ENCODE peak calls at places on chromosomes 3 and 15, in five cellular contexts. I is neural progenitor cell, R is lower lobe of right lung, B is brain microvascular endothelial cell, J is WTC11. Z is an unnamed sample.

GRCh38 chr3:86984271-86984670 is 6.7 kb downstream of the VGLL3 start:
- DNase-seq in I (no peak), R (no peak), B (no peak), J (no peak), Z (no peak)

GRCh38 chr3:129504471-129505100 is 23.9 kb upstream of the RHO start:
- DNase-seq in I (no peak), R (no peak), B (no peak), J (no peak), Z (no peak)

GRCh38 chr15:64490598-64491259 is 30.4 kb downstream of the ZNF609 start:
- DNase-seq in I (no peak), R (no peak), B (no peak), J (no peak), Z (no peak)

GRCh38 chr3:99286266-99286845 is 352.0 kb upstream of the COL8A1 start:
- DNase-seq in I (no peak), R (no peak), B (no peak), J (no peak), Z (no peak)

GRCh38 chr3:37711721-37712120 is 150.0 kb upstream of the CTDSPL start:
- DNase-seq in I (no peak), R (no peak), B (no peak), J (no peak), Z (no peak)

GRCh38 chr3:121916189-121916588 is 22.0 kb downstream of the SLC15A2 start:
- DNase-seq in I (no peak), R (no peak), B (no peak), J (no peak), Z (no peak)

GRCh38 chr3:188534633-188535032 is 380.7 kb downstream of the LPP start:
- DNase-seq in I (no peak), R (no peak), B (no peak), J (no peak), Z (no peak)

GRCh38 chr3:12638105-12638504 is 25.8 kb downstream of the RAF1 start:
- DNase-seq in I (no peak), R (no peak), B (no peak), J (no peak), Z (no peak)

GRCh38 chr15:80404057-80404718 is at the start of gene ARNT2:
- DNase-seq in I (peak; percentile 84), R (peak; percentile 49), B (no peak), J (peak; percentile 61), Z (no peak)

GRCh38 chr3:101638262-101638745 is 38.6 kb downstream of the ZBTB11 start:
- DNase-seq in I (peak; percentile 45), R (no peak), B (no peak), J (peak; percentile 22), Z (no peak)

GRCh38 chr3:140341213-140341612 is 336.7 kb upstream of the TRIM42 start:
- DNase-seq in I (no peak), R (no peak), B (no peak), J (peak; percentile 17), Z (no peak)

GRCh38 chr3:192825657-192826200 is 91.9 kb downstream of the MB21D2 start:
- DNase-seq in I (no peak), R (peak; percentile 61), B (no peak), J (no peak), Z (no peak)

GRCh38 chr15:90837052-90837621 is 31.3 kb upstream of the FURIN start:
- DNase-seq in I (no peak), R (no peak), B (no peak), J (no peak), Z (no peak)

GRCh38 chr3:177491301-177492031 is 294.2 kb upstream of the TBL1XR1 start:
- DNase-seq in I (no peak), R (no peak), B (no peak), J (no peak), Z (no peak)

GRCh38 chr3:136149569-136150136 is 46.5 kb downstream of the MSL2 start:
- DNase-seq in I (no peak), R (no peak), B (peak; percentile 16), J (no peak), Z (no peak)

GRCh38 chr15:96792216-96792615 is 461.7 kb downstream of the NR2F2 start:
- DNase-seq in I (no peak), R (no peak), B (no peak), J (no peak), Z (no peak)

GRCh38 chr3:195868336-195868865 is 40.0 kb downstream of the TNK2 start:
- DNase-seq in I (no peak), R (no peak), B (no peak), J (no peak), Z (no peak)

GRCh38 chr15:81160312-81161214 is 26.5 kb downstream of the CFAP161 start:
- DNase-seq in I (no peak), R (no peak), B (peak; percentile 67), J (no peak), Z (peak; percentile 50)

GRCh38 chr3:55608266-55608937 is 121.3 kb upstream of the WNT5A start:
- DNase-seq in I (no peak), R (no peak), B (no peak), J (no peak), Z (no peak)

GRCh38 chr15:44298878-44299277 is 10.4 kb downstream of the GOLM2 start:
- DNase-seq in I (peak; percentile 16), R (no peak), B (no peak), J (peak; percentile 52), Z (no peak)

GRCh38 chr3:172256101-172256687 is 192.1 kb downstream of the GHSR start:
- DNase-seq in I (no peak), R (no peak), B (no peak), J (no peak), Z (no peak)

GRCh38 chr15:52337198-52337853 is 41.7 kb upstream of the MYO5C start:
- DNase-seq in I (no peak), R (no peak), B (peak; percentile 52), J (no peak), Z (no peak)

GRCh38 chr15:56241374-56242085 is 2.1 kb downstream of the RFX7 start:
- DNase-seq in I (no peak), R (no peak), B (no peak), J (no peak), Z (no peak)

GRCh38 chr3:100402150-100402706 is 889 bp downstream of the LNP1 start:
- DNase-seq in I (no peak), R (no peak), B (no peak), J (no peak), Z (no peak)

GRCh38 chr3:134754768-134755559 is 40.1 kb upstream of the EPHB1 start:
- DNase-seq in I (peak; percentile 65), R (no peak), B (peak; percentile 47), J (peak; percentile 85), Z (no peak)

GRCh38 chr3:21256932-21257331 is 494.1 kb downstream of the ZNF385D start:
- DNase-seq in I (no peak), R (no peak), B (no peak), J (no peak), Z (no peak)

GRCh38 chr3:129892857-129893615 is 475 bp downstream of the TMCC1 start:
- DNase-seq in I (peak; percentile 89), R (peak; percentile 80), B (no peak), J (peak; percentile 70), Z (no peak)

GRCh38 chr15:77083381-77084160 is 12.7 kb upstream of the TSPAN3 start:
- DNase-seq in I (peak; percentile 84), R (peak; percentile 90), B (peak; percentile 23), J (peak; percentile 75), Z (no peak)

GRCh38 chr3:142902356-142902755 is 13.5 kb upstream of the PCOLCE2 start:
- DNase-seq in I (no peak), R (no peak), B (no peak), J (no peak), Z (no peak)

GRCh38 chr15:91268510-91268909 is 168.5 kb downstream of the SV2B start:
- DNase-seq in I (peak; percentile 30), R (no peak), B (no peak), J (peak; percentile 64), Z (no peak)

GRCh38 chr3:189270248-189270832 is 98.6 kb downstream of the TPRG1 start:
- DNase-seq in I (peak; percentile 74), R (peak; percentile 61), B (peak; percentile 80), J (peak; percentile 66), Z (peak; percentile 67)

GRCh38 chr15:88476635-88477038 is 9.1 kb downstream of the MRPS11 start:
- DNase-seq in I (peak; percentile 68), R (no peak), B (peak; percentile 20), J (peak; percentile 38), Z (no peak)

GRCh38 chr3:100002599-100003350 is 111.5 kb downstream of the FILIP1L start:
- DNase-seq in I (no peak), R (no peak), B (peak; percentile 86), J (no peak), Z (peak; percentile 91)

GRCh38 chr15:73530649-73531048 is 87.7 kb downstream of the REC114 start:
- DNase-seq in I (no peak), R (no peak), B (no peak), J (no peak), Z (no peak)